ENCODE peak calls at places on chromosomes 13 and 19, in seven cellular contexts. One of them, this sample, is unnamed.
A peak's percentile ranks its signal among the peaks of the same experiment; 100 is the strongest.

GRCh38 chr13:40060318-40061007 is 405.0 kb downstream of the COG6 start:
- DNase-seq in progenitor cell of endocrine pancreas: no peak
- DNase-seq in choroid plexus epithelial cell: peak; percentile 93
- DNase-seq in K562: no peak
- DNase-seq in MM.1S: no peak
- DNase-seq in neural progenitor cell: no peak
- DNase-seq in heart left ventricle: peak; percentile 51
- DNase-seq in this sample: no peak

GRCh38 chr19:55809381-55810058 is 22.3 kb downstream of the NLRP11 start:
- DNase-seq in progenitor cell of endocrine pancreas: no peak
- DNase-seq in choroid plexus epithelial cell: peak; percentile 58
- DNase-seq in K562: peak; percentile 77
- DNase-seq in MM.1S: peak; percentile 48
- DNase-seq in neural progenitor cell: peak; percentile 43
- DNase-seq in heart left ventricle: peak; percentile 44
- DNase-seq in this sample: peak; percentile 8

GRCh38 chr13:42337808-42338600 is 66.1 kb downstream of the AKAP11 start:
- DNase-seq in progenitor cell of endocrine pancreas: no peak
- DNase-seq in choroid plexus epithelial cell: peak; percentile 74
- DNase-seq in K562: no peak
- DNase-seq in MM.1S: no peak
- DNase-seq in neural progenitor cell: no peak
- DNase-seq in heart left ventricle: no peak
- DNase-seq in this sample: no peak

GRCh38 chr13:86870388-86870966 is 800.7 kb upstream of the SLITRK5 start:
- DNase-seq in progenitor cell of endocrine pancreas: no peak
- DNase-seq in choroid plexus epithelial cell: peak; percentile 61
- DNase-seq in K562: no peak
- DNase-seq in MM.1S: no peak
- DNase-seq in neural progenitor cell: peak; percentile 11
- DNase-seq in heart left ventricle: no peak
- DNase-seq in this sample: no peak

GRCh38 chr13:22770891-22771290 is 409.9 kb upstream of the SGCG start:
- DNase-seq in progenitor cell of endocrine pancreas: no peak
- DNase-seq in choroid plexus epithelial cell: no peak
- DNase-seq in K562: no peak
- DNase-seq in MM.1S: no peak
- DNase-seq in neural progenitor cell: no peak
- DNase-seq in heart left ventricle: no peak
- DNase-seq in this sample: no peak

GRCh38 chr13:43933378-43933777 is 53.7 kb downstream of the LACC1 start:
- DNase-seq in progenitor cell of endocrine pancreas: no peak
- DNase-seq in choroid plexus epithelial cell: no peak
- DNase-seq in K562: no peak
- DNase-seq in MM.1S: no peak
- DNase-seq in neural progenitor cell: no peak
- DNase-seq in heart left ventricle: no peak
- DNase-seq in this sample: no peak

GRCh38 chr19:38252935-38253691 is 3.1 kb downstream of the PPP1R14A start:
- DNase-seq in progenitor cell of endocrine pancreas: no peak
- DNase-seq in choroid plexus epithelial cell: no peak
- DNase-seq in K562: no peak
- DNase-seq in MM.1S: no peak
- DNase-seq in neural progenitor cell: peak; percentile 43
- DNase-seq in heart left ventricle: peak; percentile 67
- DNase-seq in this sample: peak; percentile 30

GRCh38 chr19:13091400-13092161 is 11.1 kb downstream of the LYL1 start:
- DNase-seq in progenitor cell of endocrine pancreas: no peak
- DNase-seq in choroid plexus epithelial cell: peak; percentile 86
- DNase-seq in K562: no peak
- DNase-seq in MM.1S: no peak
- DNase-seq in neural progenitor cell: peak; percentile 59
- DNase-seq in heart left ventricle: peak; percentile 73
- DNase-seq in this sample: no peak

GRCh38 chr13:80047406-80047805 is 293.5 kb downstream of the SPRY2 start:
- DNase-seq in progenitor cell of endocrine pancreas: no peak
- DNase-seq in choroid plexus epithelial cell: peak; percentile 72
- DNase-seq in K562: no peak
- DNase-seq in MM.1S: no peak
- DNase-seq in neural progenitor cell: no peak
- DNase-seq in heart left ventricle: no peak
- DNase-seq in this sample: no peak

GRCh38 chr13:36298535-36299068 is 988 bp upstream of the CCDC169 start:
- DNase-seq in progenitor cell of endocrine pancreas: no peak
- DNase-seq in choroid plexus epithelial cell: no peak
- DNase-seq in K562: no peak
- DNase-seq in MM.1S: no peak
- DNase-seq in neural progenitor cell: peak; percentile 90
- DNase-seq in heart left ventricle: no peak
- DNase-seq in this sample: no peak

DNA sequence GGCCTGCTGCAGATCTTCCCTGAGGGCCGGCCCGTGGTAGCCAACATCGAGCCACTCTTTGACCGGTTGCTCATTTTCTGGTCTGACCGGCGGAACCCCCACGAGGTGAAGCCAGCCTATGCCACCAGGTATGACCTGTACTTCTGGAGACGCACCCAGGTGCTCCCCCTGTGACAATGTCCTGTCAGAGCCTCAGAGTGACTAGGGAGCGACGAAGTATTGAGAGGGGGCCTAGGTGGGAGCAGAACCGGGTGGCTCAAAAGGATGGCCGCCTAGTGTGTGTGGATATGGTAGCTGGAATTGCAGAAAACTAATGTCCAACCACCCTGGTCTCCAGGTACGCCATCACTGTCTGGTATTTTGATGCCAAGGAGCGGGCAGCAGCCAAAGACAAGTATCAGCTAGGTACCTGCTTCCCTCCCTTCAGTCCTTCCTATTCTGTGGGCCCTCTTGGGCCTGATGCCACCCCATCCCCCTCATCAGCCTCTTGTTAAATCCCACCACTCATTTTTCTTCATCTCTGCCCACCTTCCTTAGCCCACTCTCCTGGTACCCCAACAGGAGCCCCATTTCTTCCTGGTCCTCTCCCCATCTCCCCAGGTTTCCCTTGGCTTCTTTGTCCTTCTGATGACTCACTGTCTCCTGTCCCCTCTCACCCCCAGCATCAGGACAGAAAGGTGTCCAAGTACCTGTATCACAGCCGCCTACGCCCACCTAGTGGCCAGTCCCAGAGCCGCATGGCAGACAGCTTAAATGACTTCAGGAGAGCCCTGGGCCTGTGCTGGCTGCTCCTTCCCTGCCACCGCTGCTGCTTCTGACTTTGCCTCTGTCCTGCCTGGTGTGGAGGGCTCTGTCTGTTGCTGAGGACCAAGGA is 8.4 kb downstream of the EGLN2 start:
- DNase-seq in progenitor cell of endocrine pancreas: no peak
- DNase-seq in choroid plexus epithelial cell: peak; percentile 35
- DNase-seq in K562: no peak
- DNase-seq in MM.1S: no peak
- DNase-seq in neural progenitor cell: peak; percentile 51
- DNase-seq in heart left ventricle: no peak
- DNase-seq in this sample: no peak
- TF ChIP-seq CTCF in progenitor cell of endocrine pancreas: peak; percentile 57
- TF ChIP-seq CTCF in choroid plexus epithelial cell: peak; percentile 45
- TF ChIP-seq CTCF in K562: peak; percentile 50
- TF ChIP-seq CTCF in MM.1S: peak; percentile 24
- TF ChIP-seq CTCF in neural progenitor cell: peak; percentile 44
- TF ChIP-seq CTCF in heart left ventricle: peak; percentile 1
- TF ChIP-seq CTCF in this sample: peak; percentile 18

GRCh38 chr19:8366121-8366581 is 2.2 kb downstream of the ANGPTL4 start:
- DNase-seq in progenitor cell of endocrine pancreas: no peak
- DNase-seq in choroid plexus epithelial cell: no peak
- DNase-seq in K562: no peak
- DNase-seq in MM.1S: no peak
- DNase-seq in neural progenitor cell: no peak
- DNase-seq in heart left ventricle: no peak
- DNase-seq in this sample: no peak

GRCh38 chr19:8361921-8362793 is 1.8 kb upstream of the ANGPTL4 start:
- DNase-seq in progenitor cell of endocrine pancreas: no peak
- DNase-seq in choroid plexus epithelial cell: peak; percentile 97
- DNase-seq in K562: no peak
- DNase-seq in MM.1S: peak; percentile 15
- DNase-seq in neural progenitor cell: no peak
- DNase-seq in heart left ventricle: peak; percentile 97
- DNase-seq in this sample: no peak

GRCh38 chr19:8367327-8368001 is 3.5 kb downstream of the ANGPTL4 start:
- DNase-seq in progenitor cell of endocrine pancreas: no peak
- DNase-seq in choroid plexus epithelial cell: peak; percentile 99
- DNase-seq in K562: peak; percentile 58
- DNase-seq in MM.1S: no peak
- DNase-seq in neural progenitor cell: peak; percentile 68
- DNase-seq in heart left ventricle: peak; percentile 96
- DNase-seq in this sample: peak; percentile 67

GRCh38 chr19:8366961-8367326 is 3.0 kb downstream of the ANGPTL4 start:
- DNase-seq in progenitor cell of endocrine pancreas: no peak
- DNase-seq in choroid plexus epithelial cell: peak; percentile 89
- DNase-seq in K562: no peak
- DNase-seq in MM.1S: no peak
- DNase-seq in neural progenitor cell: no peak
- DNase-seq in heart left ventricle: peak; percentile 47
- DNase-seq in this sample: no peak

DNA sequence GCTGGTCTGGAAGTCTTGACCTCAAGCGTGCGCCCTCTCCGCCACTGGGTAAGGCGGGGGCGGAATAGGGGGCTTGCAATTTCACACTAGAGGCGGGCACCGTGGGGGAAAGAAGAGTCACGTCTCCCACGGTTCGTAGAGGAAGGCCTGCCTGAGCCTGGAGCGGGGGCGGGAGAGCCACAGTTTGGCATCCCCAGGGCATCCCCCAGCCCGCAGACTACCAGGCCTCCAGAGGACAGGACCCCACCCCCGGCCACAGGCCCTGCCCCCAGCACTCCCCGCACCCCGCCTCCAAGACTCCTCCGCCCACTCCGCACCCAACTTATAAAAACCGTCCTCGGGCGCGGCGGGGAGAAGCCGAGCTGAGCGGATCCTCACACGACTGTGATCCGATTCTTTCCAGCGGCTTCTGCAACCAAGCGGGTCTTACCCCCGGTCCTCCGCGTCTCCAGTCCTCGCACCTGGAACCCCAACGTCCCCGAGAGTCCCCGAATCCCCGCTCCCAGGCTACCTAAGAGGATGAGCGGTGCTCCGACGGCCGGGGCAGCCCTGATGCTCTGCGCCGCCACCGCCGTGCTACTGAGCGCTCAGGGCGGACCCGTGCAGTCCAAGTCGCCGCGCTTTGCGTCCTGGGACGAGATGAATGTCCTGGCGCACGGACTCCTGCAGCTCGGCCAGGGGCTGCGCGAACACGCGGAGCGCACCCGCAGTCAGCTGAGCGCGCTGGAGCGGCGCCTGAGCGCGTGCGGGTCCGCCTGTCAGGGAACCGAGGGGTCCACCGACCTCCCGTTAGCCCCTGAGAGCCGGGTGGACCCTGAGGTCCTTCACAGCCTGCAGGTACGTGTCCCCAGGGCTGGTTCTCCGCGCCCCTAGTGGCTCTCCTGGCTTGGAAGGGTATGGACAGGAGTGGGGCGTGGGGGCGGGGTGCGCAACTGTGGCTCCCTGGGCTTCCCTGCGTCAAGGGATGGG is at the start of gene ANGPTL4:
- DNase-seq in progenitor cell of endocrine pancreas: peak; percentile 23
- DNase-seq in choroid plexus epithelial cell: peak; percentile 81
- DNase-seq in K562: peak; percentile 68
- DNase-seq in MM.1S: no peak
- DNase-seq in neural progenitor cell: peak; percentile 83
- DNase-seq in heart left ventricle: peak; percentile 84
- DNase-seq in this sample: peak; percentile 74
- TF ChIP-seq CTCF in progenitor cell of endocrine pancreas: peak; percentile 35
- TF ChIP-seq CTCF in choroid plexus epithelial cell: peak; percentile 31
- TF ChIP-seq CTCF in K562: no peak
- TF ChIP-seq CTCF in MM.1S: no peak
- TF ChIP-seq CTCF in neural progenitor cell: peak; percentile 31
- TF ChIP-seq CTCF in heart left ventricle: peak; percentile 17
- TF ChIP-seq CTCF in this sample: no peak

DNA sequence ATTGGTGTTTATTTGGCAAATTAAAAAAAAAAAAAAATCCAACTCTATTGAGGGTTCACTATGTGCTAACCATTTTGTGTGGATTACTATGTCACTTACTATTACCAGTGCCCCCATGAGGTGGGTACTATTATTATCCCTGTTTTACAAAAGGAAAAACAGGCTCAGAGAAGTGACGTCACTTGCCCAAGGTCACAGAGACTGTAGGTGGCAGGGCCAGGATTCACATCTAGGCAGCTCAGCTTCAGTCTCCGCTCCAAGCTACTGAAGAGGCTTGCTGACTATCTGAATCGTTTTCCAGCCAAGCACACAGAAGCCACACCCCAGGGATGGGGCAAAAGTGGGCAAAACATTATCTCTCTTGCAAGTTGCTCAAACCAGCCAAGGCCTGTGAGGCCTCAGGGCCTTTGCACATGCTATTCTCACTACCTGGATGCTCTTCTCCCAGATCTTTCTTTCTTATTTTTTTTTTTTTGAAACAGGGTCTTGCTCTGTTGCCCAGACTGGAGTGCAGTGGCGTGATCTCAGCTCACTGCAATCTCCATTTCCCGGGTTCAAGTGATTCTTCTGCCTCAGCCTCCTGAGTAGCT is 4.8 kb upstream of the ANGPTL8 start:
- DNase-seq in progenitor cell of endocrine pancreas: no peak
- DNase-seq in choroid plexus epithelial cell: no peak
- DNase-seq in K562: no peak
- DNase-seq in MM.1S: no peak
- DNase-seq in neural progenitor cell: no peak
- DNase-seq in heart left ventricle: no peak
- DNase-seq in this sample: no peak
- TF ChIP-seq CTCF in progenitor cell of endocrine pancreas: no peak
- TF ChIP-seq CTCF in choroid plexus epithelial cell: no peak
- TF ChIP-seq CTCF in K562: no peak
- TF ChIP-seq CTCF in MM.1S: no peak
- TF ChIP-seq CTCF in neural progenitor cell: no peak
- TF ChIP-seq CTCF in heart left ventricle: no peak
- TF ChIP-seq CTCF in this sample: no peak

DNA sequence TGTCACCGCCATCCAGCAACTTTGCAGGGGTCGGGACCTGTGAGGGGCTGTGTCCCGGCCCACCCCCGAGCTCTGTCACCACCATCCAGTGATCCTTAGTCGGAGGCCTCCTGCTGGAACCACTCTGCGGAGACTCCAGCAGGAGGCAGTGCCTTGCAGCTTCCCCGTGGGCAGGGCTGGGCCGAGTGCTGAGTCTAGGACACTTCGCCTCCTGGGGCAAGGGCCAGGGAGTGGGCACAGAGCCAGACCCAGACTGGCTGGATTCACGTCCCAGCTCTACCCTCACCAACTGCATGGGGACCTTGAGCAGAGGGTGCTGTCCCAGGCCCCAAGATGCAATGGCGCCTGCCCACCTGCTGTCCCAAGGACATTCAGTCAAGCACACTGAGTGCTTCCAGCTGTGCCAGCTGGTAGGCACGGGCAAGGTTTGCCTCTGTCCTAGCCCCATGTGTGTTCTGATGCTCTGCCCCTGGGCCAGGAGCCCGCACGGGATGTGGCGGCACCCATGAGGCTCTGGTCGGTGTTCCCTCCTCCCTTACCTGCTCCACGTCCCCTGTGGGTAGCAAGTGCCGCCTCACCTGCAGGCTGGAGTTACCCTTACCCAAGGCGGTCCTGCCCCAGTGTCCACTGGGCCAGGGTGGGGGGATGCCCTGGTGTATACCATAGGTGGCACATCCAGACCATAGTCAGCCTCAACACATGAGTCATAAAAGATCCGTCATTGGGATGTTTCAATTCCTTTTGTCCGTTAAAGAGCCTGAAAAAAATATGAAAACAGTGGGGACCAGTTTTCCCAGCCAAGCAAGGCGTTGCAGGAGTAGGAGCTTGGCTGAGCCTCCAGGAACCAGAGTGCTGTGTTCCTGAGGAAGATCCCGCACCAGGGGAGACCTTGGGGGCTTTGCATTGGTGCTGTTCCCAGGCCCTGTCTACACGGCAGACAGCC is 7.4 kb downstream of the FZR1 start:
- DNase-seq in progenitor cell of endocrine pancreas: no peak
- DNase-seq in choroid plexus epithelial cell: no peak
- DNase-seq in K562: no peak
- DNase-seq in MM.1S: no peak
- DNase-seq in neural progenitor cell: no peak
- DNase-seq in heart left ventricle: peak; percentile 70
- DNase-seq in this sample: no peak
- TF ChIP-seq CTCF in progenitor cell of endocrine pancreas: no peak
- TF ChIP-seq CTCF in choroid plexus epithelial cell: peak; percentile 20
- TF ChIP-seq CTCF in K562: no peak
- TF ChIP-seq CTCF in MM.1S: no peak
- TF ChIP-seq CTCF in neural progenitor cell: no peak
- TF ChIP-seq CTCF in heart left ventricle: no peak
- TF ChIP-seq CTCF in this sample: no peak